ENCODE peak calls at places on chromosomes 3 and 15, in four cellular contexts. N is lower lobe of right lung, T is BE2C, R is body of pancreas. Y is an unnamed sample.

GRCh38 chr15:96351801-96352593 is 21.5 kb downstream of the NR2F2 start:
- DNase-seq in N (no peak), T (no peak), R (no peak), Y (no peak)

GRCh38 chr3:126530171-126531050 is 6.5 kb downstream of the CHST13 start:
- DNase-seq in N (peak; percentile 80), T (no peak), R (peak; percentile 65), Y (no peak)

GRCh38 chr15:60091150-60091549 is 87.0 kb downstream of the FOXB1 start:
- DNase-seq in N (peak; percentile 64), T (no peak), R (peak; percentile 9), Y (no peak)

GRCh38 chr3:119240101-119240581 is 537 bp downstream of the B4GALT4 start:
- DNase-seq in N (no peak), T (no peak), R (no peak), Y (peak; percentile 39)

GRCh38 chr3:36362973-36363372 is 17.3 kb upstream of the STAC start:
- DNase-seq in N (no peak), T (no peak), R (no peak), Y (no peak)

GRCh38 chr3:56702487-56703315 is 19.6 kb upstream of the TASOR start:
- DNase-seq in N (no peak), T (peak; percentile 18), R (peak; percentile 80), Y (peak; percentile 81)

GRCh38 chr3:64685331-64685799 is 2.4 kb downstream of the ADAMTS9 start:
- DNase-seq in N (peak; percentile 56), T (no peak), R (peak; percentile 7), Y (no peak)

GRCh38 chr3:37228734-37229133 is 54.4 kb upstream of the LRRFIP2 start:
- DNase-seq in N (no peak), T (no peak), R (no peak), Y (peak; percentile 24)

GRCh38 chr3:36796896-36797295 is 32.5 kb upstream of the DCLK3 start:
- DNase-seq in N (no peak), T (no peak), R (no peak), Y (no peak)

GRCh38 chr3:48268381-48268935 is 27.6 kb downstream of the ZNF589 start:
- DNase-seq in N (peak; percentile 45), T (no peak), R (no peak), Y (no peak)

GRCh38 chr3:13818919-13819318 is 61.0 kb downstream of the WNT7A start:
- DNase-seq in N (peak; percentile 42), T (no peak), R (no peak), Y (no peak)

GRCh38 chr3:23567917-23568316 is 237.8 kb upstream of the UBE2E1 start:
- DNase-seq in N (no peak), T (no peak), R (peak; percentile 7), Y (peak; percentile 67)

GRCh38 chr3:169990431-169990830 is 23.8 kb downstream of the SEC62 start:
- DNase-seq in N (no peak), T (no peak), R (no peak), Y (no peak)

GRCh38 chr3:129624347-129625070 is 18.0 kb upstream of the PLXND1 start:
- DNase-seq in N (peak; percentile 58), T (no peak), R (peak; percentile 63), Y (no peak)

GRCh38 chr3:74079961-74080562 is 455.3 kb upstream of the PDZRN3 start:
- DNase-seq in N (no peak), T (no peak), R (no peak), Y (no peak)

GRCh38 chr15:84907731-84908130 is 23.3 kb downstream of the SLC28A1 start:
- DNase-seq in N (no peak), T (no peak), R (no peak), Y (no peak)

GRCh38 chr3:8964436-8965370 is 1.4 kb upstream of the RAD18 start:
- DNase-seq in N (no peak), T (no peak), R (no peak), Y (no peak)

GRCh38 chr15:68678746-68679145 is 100.0 kb downstream of the CORO2B start:
- DNase-seq in N (no peak), T (no peak), R (no peak), Y (no peak)

GRCh38 chr15:26365077-26365476 is 407.8 kb downstream of the GABRB3 start:
- DNase-seq in N (no peak), T (no peak), R (no peak), Y (no peak)

GRCh38 chr3:5645311-5646029 is 458.0 kb downstream of the EDEM1 start:
- DNase-seq in N (no peak), T (no peak), R (no peak), Y (no peak)

GRCh38 chr3:99248130-99248529 is 346.6 kb upstream of the DCBLD2 start:
- DNase-seq in N (no peak), T (no peak), R (no peak), Y (no peak)

GRCh38 chr15:91866971-91867372 is 13.5 kb downstream of the SLCO3A1 start:
- DNase-seq in N (peak; percentile 82), T (no peak), R (no peak), Y (no peak)

GRCh38 chr15:91864669-91865068 is 11.2 kb downstream of the SLCO3A1 start:
- DNase-seq in N (no peak), T (no peak), R (no peak), Y (no peak)

GRCh38 chr15:91866371-91866905 is 12.9 kb downstream of the SLCO3A1 start:
- DNase-seq in N (no peak), T (peak; percentile 63), R (no peak), Y (no peak)

GRCh38 chr15:91865903-91866302 is 12.4 kb downstream of the SLCO3A1 start:
- DNase-seq in N (no peak), T (no peak), R (no peak), Y (no peak)

DNA sequence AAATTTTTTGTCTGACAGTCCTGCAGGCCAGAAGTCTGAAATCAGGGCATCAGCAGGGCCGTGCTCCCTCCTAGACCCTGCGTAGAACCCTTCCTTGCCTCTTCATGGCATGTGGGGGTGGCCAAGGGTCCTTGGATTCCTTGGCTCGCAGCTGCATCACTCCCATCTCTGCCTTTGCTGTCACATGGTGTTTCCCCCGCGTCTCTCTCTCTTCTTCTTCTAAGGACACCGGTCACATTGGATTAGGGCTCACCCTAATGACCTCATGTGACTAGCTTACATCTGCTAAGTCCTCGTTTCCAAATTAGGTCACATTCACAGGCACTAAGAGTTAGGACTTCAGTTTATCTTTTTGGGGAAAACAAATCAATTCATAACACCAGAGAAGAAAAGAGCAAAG is 12.0 kb downstream of the SLCO3A1 start:
- DNase-seq in N (no peak), T (no peak), R (no peak), Y (no peak)
- H3K4me1 ChIP-seq in N (peaks cover 95% of the 10 kb centered on the region), T (peaks cover 32% of the 10 kb centered on the region), R (peaks cover 18% of the 10 kb centered on the region), Y (no peaks in the 10 kb centered on the region)

DNA sequence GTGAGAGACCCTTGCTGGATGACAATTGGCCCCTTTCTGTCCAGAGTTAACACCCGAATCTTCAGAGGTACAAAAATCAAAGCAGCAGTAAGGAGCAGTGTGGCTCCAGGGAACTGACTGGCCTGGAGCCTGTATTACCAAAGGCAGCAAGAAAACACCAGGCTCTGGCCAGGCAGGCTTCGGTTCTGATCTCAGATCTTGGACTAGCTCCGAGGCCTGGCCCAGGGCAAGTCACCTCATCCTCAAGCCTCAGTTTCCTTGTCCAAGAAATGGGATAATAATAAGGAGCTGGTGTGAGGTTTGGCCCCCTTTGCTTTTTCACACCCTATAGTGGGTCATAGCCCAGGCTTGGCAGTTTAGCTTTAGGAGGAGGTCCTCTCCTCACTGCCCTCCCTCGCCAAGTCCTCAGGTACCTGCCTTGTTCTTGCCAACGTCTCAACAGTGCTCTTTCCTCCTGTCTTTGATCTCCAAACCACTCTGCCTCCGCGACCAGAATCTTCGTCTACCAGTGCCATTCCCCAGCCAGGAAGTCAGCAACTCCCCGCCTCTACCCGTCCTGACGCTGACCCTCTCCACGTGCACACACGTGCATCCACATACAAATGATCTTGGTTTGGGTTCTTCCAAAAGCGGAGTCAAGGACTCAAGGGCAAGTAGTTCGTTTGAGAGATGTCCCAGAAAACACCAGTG is 82.6 kb upstream of the TLE3 start:
- DNase-seq in N (no peak), T (no peak), R (no peak), Y (no peak)
- H3K4me1 ChIP-seq in N (no peaks in the 10 kb centered on the region), T (peaks cover 27% of the 10 kb centered on the region), R (peaks cover 5% of the 10 kb centered on the region), Y (no peaks in the 10 kb centered on the region)

GRCh38 chr3:44970916-44971490 is 5.0 kb downstream of the ZDHHC3 start:
- DNase-seq in N (no peak), T (no peak), R (no peak), Y (no peak)

GRCh38 chr3:44981751-44982150 is 5.7 kb downstream of the EXOSC7 start:
- DNase-seq in N (no peak), T (no peak), R (no peak), Y (no peak)

GRCh38 chr3:44981220-44981619 is 5.2 kb downstream of the EXOSC7 start:
- DNase-seq in N (no peak), T (no peak), R (no peak), Y (no peak)

GRCh38 chr3:44974406-44974805 is 1.6 kb downstream of the ZDHHC3 start:
- DNase-seq in N (no peak), T (no peak), R (no peak), Y (no peak)

DNA sequence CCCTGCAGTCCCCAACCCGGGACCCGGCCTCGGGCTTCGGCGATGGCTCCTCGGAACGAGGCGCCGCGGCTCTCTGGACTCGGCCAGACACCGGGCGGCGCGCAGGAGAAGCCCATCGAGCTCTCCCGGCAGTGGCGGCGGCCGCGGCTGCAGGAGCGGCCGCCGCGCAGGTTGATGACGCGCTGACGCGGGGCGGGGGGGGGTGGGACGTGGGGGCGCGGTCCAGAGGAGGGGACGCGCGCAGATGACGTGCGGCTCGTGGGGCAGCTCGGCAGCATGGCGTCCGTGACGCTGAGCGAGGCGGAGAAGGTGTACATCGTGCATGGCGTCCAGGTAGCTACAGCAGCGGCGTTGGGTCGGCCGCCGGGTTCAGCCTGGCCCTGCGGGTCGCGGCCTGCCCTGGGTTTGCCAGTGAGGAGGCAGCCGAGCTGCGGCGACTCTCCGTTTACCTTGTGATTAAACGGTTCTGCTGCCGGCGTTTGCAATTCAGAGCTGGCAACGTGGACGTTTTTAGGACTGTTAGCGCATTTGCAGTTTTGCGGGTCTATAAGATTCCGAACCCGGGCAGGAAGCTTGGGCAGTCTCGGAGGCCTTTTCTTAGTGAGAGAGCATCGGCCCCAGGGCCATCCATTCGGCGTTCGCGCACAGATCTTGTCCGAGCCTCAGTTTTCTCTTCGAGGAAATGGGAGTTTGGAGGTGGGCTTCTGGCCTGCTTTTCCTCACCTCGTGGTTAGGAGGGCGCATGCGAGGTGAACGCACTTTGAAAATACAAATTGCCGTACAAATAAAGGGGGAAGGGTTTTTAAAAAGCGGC is at the start of the genes EXOSC7 and ZDHHC3:
- DNase-seq in N (peak; percentile 94), T (peak; percentile 78), R (peak; percentile 89), Y (peak; percentile 76)
- H3K4me1 ChIP-seq in N (peaks cover 51% of the 10 kb centered on the region), T (no peaks in the 10 kb centered on the region), R (peaks cover 30% of the 10 kb centered on the region), Y (peaks cover 5% of the 10 kb centered on the region)

GRCh38 chr3:172132721-172133311 is 93.4 kb downstream of the FNDC3B start:
- DNase-seq in N (no peak), T (no peak), R (no peak), Y (no peak)

GRCh38 chr3:172131746-172132145 is 92.4 kb downstream of the FNDC3B start:
- DNase-seq in N (no peak), T (no peak), R (no peak), Y (no peak)

GRCh38 chr3:172133830-172134229 is 94.5 kb downstream of the FNDC3B start:
- DNase-seq in N (no peak), T (no peak), R (no peak), Y (no peak)

GRCh38 chr3:172129868-172130751 is 90.7 kb downstream of the FNDC3B start:
- DNase-seq in N (peak; percentile 93), T (peak; percentile 89), R (peak; percentile 95), Y (peak; percentile 36)

GRCh38 chr3:172132159-172132586 is 92.8 kb downstream of the FNDC3B start:
- DNase-seq in N (no peak), T (no peak), R (no peak), Y (no peak)
- H3K4me1 ChIP-seq in N (peaks cover 98% of the 10 kb centered on the region), T (peaks cover 13% of the 10 kb centered on the region), R (peaks cover 69% of the 10 kb centered on the region), Y (no peaks in the 10 kb centered on the region)